ENCODE peak calls at places on chromosomes 7 and 10, in eight cellular contexts. O is HCT116, W is hepatocyte, H is SK-N-SH, Q is PC-9, T is PC-3, C is OCI-LY7, Z is GM23338. N is an unnamed sample.

GRCh38 chr7:44431091-44431608 is 59.3 kb downstream of the NUDCD3 start:
- DNase-seq in Q (no peak), C (peak; percentile 84), T (peak; percentile 9), Z (peak; percentile 69), H (peak; percentile 47), O (no peak), W (peak; percentile 17), N (peak; percentile 80)

GRCh38 chr7:148084138-148084537 is 506.4 kb upstream of the C7orf33 start:
- DNase-seq in T (peak; percentile 69), Z (peak; percentile 66), C (peak; percentile 36), Q (peak; percentile 38), W (peak; percentile 76), H (peak; percentile 77), O (peak; percentile 12), N (peak; percentile 73)

GRCh38 chr7:16647435-16647960 is 1.5 kb downstream of the BZW2 start:
- DNase-seq in Q (no peak), C (peak; percentile 31), Z (no peak), T (no peak), O (no peak), H (no peak), W (no peak), N (no peak)

GRCh38 chr7:98240961-98241673 is 10.9 kb downstream of the TECPR1 start:
- DNase-seq in C (peak; percentile 66), O (peak; percentile 18), W (peak; percentile 59), Z (peak; percentile 80), H (peak; percentile 89), T (peak; percentile 60), Q (no peak), N (peak; percentile 29)

GRCh38 chr7:92826258-92827004 is 9.9 kb downstream of the CDK6 start:
- DNase-seq in Q (no peak), W (no peak), O (no peak), C (no peak), Z (no peak), H (no peak), T (no peak), N (no peak)

GRCh38 chr7:136066304-136067143 is 89.4 kb upstream of the MTPN start:
- DNase-seq in Z (no peak), C (no peak), O (no peak), W (no peak), T (no peak), H (no peak), Q (no peak), N (no peak)

GRCh38 chr10:15485684-15486316 is 114.7 kb upstream of the FAM171A1 start:
- DNase-seq in O (no peak), Q (no peak), Z (no peak), W (no peak), C (no peak), H (no peak), T (no peak), N (no peak)

GRCh38 chr7:29139191-29139590 is 7.1 kb downstream of the CPVL start:
- DNase-seq in O (no peak), Z (no peak), T (peak; percentile 85), W (no peak), H (no peak), C (no peak), Q (peak; percentile 59), N (no peak)

GRCh38 chr10:27912241-27912640 is 86.6 kb downstream of the ODAD2 start:
- DNase-seq in T (no peak), Z (no peak), O (no peak), W (no peak), H (no peak), Q (no peak), C (no peak), N (no peak)

GRCh38 chr7:103011650-103012049 is 62.9 kb downstream of the FBXL13 start:
- DNase-seq in T (peak; percentile 30), H (no peak), O (no peak), C (no peak), Z (no peak), W (no peak), Q (no peak), N (no peak)

GRCh38 chr10:101576229-101576863 is 11.7 kb downstream of the POLL start:
- DNase-seq in C (no peak), Z (no peak), O (no peak), T (peak; percentile 56), Q (peak; percentile 36), W (no peak), H (no peak), N (no peak)

DNA sequence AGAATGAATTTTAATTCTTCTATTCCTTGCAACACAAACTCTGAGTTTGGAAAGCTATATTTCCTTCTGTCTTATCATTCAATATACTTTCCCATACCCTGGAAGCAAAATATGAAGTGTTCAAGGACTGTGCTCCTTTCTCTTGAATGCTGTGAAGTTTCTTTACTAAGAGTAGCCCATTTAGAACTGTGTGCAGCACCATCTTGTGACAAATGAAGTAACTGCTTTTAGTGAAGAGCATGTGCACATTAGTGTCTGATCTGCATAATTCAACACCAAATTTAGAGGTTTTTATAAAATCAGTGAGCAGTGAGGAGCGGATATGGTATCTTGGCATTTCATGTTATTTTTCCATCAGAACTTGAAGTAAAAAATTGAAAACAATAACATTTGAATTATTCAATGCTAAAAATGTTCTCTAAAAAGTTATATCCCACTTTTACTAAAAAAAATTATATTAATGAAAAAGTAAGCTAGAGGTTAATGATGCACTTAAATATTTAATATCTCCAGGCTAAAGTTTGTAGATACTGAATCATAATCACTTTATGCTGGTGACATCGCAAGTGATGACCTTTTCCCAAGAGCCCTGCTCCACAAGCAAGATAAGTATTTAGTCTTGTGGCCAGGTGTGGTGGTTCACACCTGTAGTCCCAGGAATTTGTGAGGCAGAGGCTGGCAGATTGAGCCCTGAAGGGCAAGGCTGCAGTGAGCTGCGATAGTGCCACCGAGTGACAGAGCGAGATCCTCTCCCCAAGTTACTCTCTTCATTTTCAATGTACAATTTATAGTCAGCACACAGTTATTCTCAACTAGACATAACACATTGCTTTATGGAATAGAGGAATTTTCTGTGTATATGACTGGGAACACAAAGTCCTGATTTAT is 108.8 kb upstream of the PCLO start:
- DNase-seq in Q (no peak), O (peak; percentile 26), W (peak; percentile 42), H (peak; percentile 40), C (peak; percentile 24), Z (peak; percentile 59), T (peak; percentile 52), N (peak; percentile 53)
- TF ChIP-seq CTCF in Q (peak; percentile 65), O (peak; percentile 61), W (peak; percentile 63), H (peak; percentile 67), C (peak; percentile 68), Z (peak; percentile 79), T (peak; percentile 71), N (peak; percentile 53)

GRCh38 chr7:25180946-25181345 is 47.3 kb downstream of the NPVF start:
- DNase-seq in W (no peak), O (no peak), C (no peak), H (no peak), T (no peak), Z (peak; percentile 46), Q (no peak), N (no peak)

GRCh38 chr7:25181537-25181936 is 46.7 kb downstream of the NPVF start:
- DNase-seq in C (no peak), W (no peak), Q (no peak), O (no peak), T (no peak), H (no peak), Z (no peak), N (no peak)

GRCh38 chr7:25180592-25180923 is 47.7 kb downstream of the NPVF start:
- DNase-seq in C (no peak), Z (no peak), H (no peak), W (no peak), Q (no peak), T (no peak), O (no peak), N (no peak)

GRCh38 chr7:25179771-25180591 is 48.3 kb downstream of the NPVF start:
- DNase-seq in W (peak; percentile 94), C (peak; percentile 97), T (peak; percentile 77), Q (no peak), Z (peak; percentile 95), H (peak; percentile 100), O (peak; percentile 32), N (peak; percentile 87)

GRCh38 chr7:25179325-25179724 is 49.0 kb downstream of the NPVF start:
- DNase-seq in T (no peak), Q (no peak), H (no peak), O (no peak), C (no peak), W (no peak), Z (no peak), N (no peak)
- H3K27ac ChIP-seq in T (no peak overlapping the region), Q (no peak overlapping the region), H (no peak overlapping the region), O (no peak overlapping the region), C (peak overlapping the region; percentile 57), W (peak overlapping the region; percentile 89), Z (peak overlapping the region; percentile 42), N (peak overlapping the region; percentile 37)

DNA sequence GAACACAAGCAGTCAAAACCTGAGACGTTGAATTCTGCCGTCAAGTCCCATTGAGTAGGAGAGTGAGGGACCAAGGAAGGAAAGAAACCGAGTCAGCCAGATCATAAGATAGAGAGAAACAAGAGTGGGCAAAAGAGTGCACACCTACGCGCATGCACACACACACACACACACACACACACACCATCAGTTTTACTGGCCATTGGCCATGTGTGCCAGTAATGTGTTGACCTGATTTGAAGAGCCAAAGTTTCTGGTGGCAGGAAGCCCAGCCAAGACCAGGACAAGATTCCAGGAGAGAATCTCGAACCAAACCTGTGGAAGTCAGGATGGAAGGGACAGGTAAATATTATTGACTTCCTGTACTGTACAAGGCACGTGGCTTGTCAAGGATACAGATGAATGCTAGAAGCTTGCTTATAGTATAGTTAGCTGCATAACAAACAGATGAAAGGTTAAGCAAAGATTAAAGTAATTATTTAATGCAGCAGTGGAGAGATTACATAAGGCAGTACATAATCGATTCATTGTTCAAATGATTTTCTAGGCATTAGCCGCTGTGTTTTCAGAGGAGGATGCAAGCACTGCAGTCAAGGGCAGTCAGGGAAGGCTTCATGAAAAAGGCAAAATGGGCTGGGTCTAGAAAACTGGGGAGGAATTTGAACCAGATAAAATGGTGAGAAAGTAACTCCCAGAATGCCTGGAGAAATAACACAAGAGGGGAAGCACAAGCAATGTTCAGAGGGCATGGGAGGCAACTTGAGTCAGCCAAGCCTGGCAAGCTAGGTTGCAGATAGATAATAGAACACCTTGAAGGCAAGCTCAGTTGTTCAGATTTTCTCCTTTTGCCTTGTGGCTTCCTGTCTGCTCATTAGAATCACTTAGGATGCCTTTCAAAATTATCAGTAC is 2.7 kb upstream of the HYCC1 start:
- DNase-seq in Q (peak; percentile 22), O (no peak), Z (no peak), C (peak; percentile 41), T (no peak), H (no peak), W (no peak), N (no peak)
- H3K9me2 ChIP-seq in Q (no peaks in the 10 kb centered on the region), O (no peaks in the 10 kb centered on the region), Z (no peaks in the 10 kb centered on the region), C (no peaks in the 10 kb centered on the region), T (no peaks in the 10 kb centered on the region), H (no peaks in the 10 kb centered on the region), W (no peaks in the 10 kb centered on the region), N (no peaks in the 10 kb centered on the region)

GRCh38 chr7:100865372-100865911 is 1.7 kb upstream of the TRIP6 start:
- DNase-seq in C (no peak), O (peak; percentile 68), W (no peak), H (peak; percentile 39), T (peak; percentile 95), Z (peak; percentile 58), Q (peak; percentile 61), N (no peak)
- TF ChIP-seq CTCF in C (no peak), O (peak; percentile 26), W (no peak), H (no peak), T (peak; percentile 40), Z (peak; percentile 45), Q (no peak), N (no peak)

DNA sequence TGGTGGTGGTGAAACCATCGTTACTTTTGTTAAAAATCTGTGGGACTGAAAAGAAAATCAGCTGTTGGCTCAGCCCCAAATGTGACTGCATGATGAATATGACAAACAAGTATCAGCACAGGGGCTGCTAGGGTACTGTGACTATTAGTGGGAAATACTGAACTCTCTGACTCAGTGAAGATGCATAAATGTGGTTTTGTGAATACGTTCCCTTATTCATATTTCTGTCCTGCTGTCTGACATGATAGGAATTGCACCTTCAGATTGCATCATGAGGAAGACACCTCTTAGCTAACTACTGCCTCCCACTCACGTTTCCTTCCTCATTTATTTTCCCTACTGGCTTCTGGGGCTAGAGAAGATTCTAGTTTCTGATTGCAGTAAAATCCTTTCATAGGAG is 1.4 kb downstream of the CLEC5A start:
- DNase-seq in Q (no peak), H (no peak), W (no peak), Z (no peak), T (peak; percentile 49), C (no peak), O (no peak), N (no peak)
- H3K27ac ChIP-seq in Q (no peak overlapping the region), H (no peak overlapping the region), W (no peak overlapping the region), Z (no peak overlapping the region), T (no peak overlapping the region), C (no peak overlapping the region), O (no peak overlapping the region), N (no peak overlapping the region)

N was measured in MM.1S.